ENCODE peak calls at places on chromosomes 12 and 14, in four cellular contexts. R, Y, U and L are unnamed samples.

GRCh38 chr12:55829967-55830600 is 697 bp upstream of the DNAJC14 start:
- DNase-seq in R (peak; percentile 47), Y (peak; percentile 15), U (peak; percentile 51), L (no peak)

GRCh38 chr14:100534528-100535286 is 52.5 kb downstream of the BEGAIN start:
- DNase-seq in R (peak; percentile 13), Y (no peak), U (no peak), L (peak; percentile 59)

GRCh38 chr12:77031745-77032144 is 33.6 kb downstream of the E2F7 start:
- DNase-seq in R (no peak), Y (no peak), U (no peak), L (no peak)

GRCh38 chr14:91341331-91342242 is 76.0 kb downstream of the CCDC88C start:
- DNase-seq in R (no peak), Y (no peak), U (no peak), L (no peak)

GRCh38 chr12:92175961-92176360 is 30.3 kb upstream of the BTG1 start:
- DNase-seq in R (no peak), Y (no peak), U (no peak), L (no peak)

GRCh38 chr12:55746147-55746912 is 3.4 kb downstream of the GDF11 start:
- DNase-seq in R (no peak), Y (no peak), U (no peak), L (no peak)

GRCh38 chr14:101589486-101590015 is 28.3 kb downstream of the DIO3 start:
- DNase-seq in R (no peak), Y (no peak), U (no peak), L (no peak)

GRCh38 chr12:28108599-28108998 is 81.7 kb upstream of the CCDC91 start:
- DNase-seq in R (no peak), Y (no peak), U (no peak), L (no peak)

GRCh38 chr12:29709056-29709455 is 74.7 kb downstream of the TMTC1 start:
- DNase-seq in R (no peak), Y (no peak), U (no peak), L (no peak)

GRCh38 chr14:75041613-75042012 is 9.7 kb downstream of the MLH3 start:
- DNase-seq in R (no peak), Y (no peak), U (no peak), L (no peak)

GRCh38 chr14:22232486-22232885 is 356.5 kb downstream of the DAD1 start:
- DNase-seq in R (peak; percentile 23), Y (no peak), U (no peak), L (no peak)

GRCh38 chr12:131628341-131628740 is 82.5 kb upstream of the SFSWAP start:
- DNase-seq in R (no peak), Y (no peak), U (no peak), L (no peak)

GRCh38 chr12:131631230-131631629 is 79.7 kb upstream of the SFSWAP start:
- DNase-seq in R (no peak), Y (no peak), U (no peak), L (no peak)

GRCh38 chr12:131634037-131634436 is 76.9 kb upstream of the SFSWAP start:
- DNase-seq in R (no peak), Y (no peak), U (no peak), L (no peak)

DNA sequence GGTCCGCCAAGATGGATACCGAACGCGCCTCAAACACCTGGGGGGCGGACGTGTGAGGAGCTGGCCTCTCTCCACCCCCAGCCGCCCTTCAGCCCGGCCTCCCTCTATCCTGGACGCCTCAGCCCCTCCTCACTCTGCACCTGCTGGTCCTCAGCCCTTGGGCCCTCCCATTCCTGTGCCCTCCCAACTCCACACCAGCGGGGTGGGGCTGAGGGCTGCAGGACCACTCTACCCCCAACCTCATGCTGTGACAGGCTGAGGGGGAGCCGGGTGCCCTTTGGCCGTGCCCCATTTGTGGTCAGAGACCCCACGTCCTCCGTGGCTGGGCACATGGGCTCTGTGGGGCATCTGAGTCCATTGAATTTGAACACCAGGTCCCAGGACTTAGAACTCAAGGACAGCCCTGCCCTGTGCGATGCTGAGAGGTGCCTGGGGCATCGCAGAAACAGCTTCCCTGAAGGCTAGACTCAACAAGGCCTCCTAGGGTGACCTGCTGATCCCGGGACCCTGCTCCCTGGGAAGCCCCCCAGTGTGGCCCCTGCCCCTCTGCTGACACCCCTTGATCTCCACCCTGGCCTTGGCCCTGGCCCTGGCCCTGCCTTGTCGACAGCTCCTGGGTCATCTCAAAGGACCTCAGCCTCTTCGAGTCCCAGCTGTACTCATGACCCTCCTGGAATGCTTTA is 82.0 kb upstream of the SFSWAP start:
- DNase-seq in R (no peak), Y (no peak), U (no peak), L (no peak)
- TF ChIP-seq CTCF in R (no peak), Y (no peak), U (no peak), L (no peak)

DNA sequence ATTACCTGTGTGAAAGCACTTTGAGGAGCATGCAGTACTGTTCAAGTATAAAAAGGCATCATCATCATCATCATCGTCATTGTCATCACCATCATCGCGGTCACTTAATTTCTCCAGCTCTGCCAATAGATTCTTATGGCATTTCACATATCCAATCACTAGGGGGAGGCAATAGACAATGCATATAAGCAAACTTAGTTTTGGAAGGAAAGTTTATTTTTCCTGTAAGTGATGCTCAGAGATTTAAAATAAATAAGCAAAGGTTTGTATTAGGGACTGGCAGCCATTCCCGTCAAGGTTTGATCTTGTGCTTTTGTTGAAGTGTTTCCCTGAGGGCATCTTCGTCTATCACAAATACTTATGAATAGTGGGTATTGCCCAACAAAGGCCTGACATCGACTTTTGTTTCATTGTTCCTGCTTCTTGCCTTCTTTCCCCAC is 127.4 kb downstream of the KTN1 start:
- DNase-seq in R (no peak), Y (no peak), U (no peak), L (no peak)
- TF ChIP-seq CTCF in R (peak; percentile 32), Y (no peak), U (peak; percentile 65), L (peak; percentile 84)

GRCh38 chr14:24139272-24139934 is 2.0 kb downstream of the EMC9 start:
- DNase-seq in R (no peak), Y (no peak), U (no peak), L (no peak)

GRCh38 chr14:24144451-24144850 is 2.0 kb downstream of the PSME2 start:
- DNase-seq in R (no peak), Y (no peak), U (no peak), L (no peak)

GRCh38 chr14:24138396-24139271 is 2.6 kb downstream of the PSME1 start:
- DNase-seq in R (no peak), Y (no peak), U (no peak), L (no peak)

GRCh38 chr14:24143511-24143910 is 2.1 kb upstream of the EMC9 start:
- DNase-seq in R (no peak), Y (no peak), U (no peak), L (no peak)

DNA sequence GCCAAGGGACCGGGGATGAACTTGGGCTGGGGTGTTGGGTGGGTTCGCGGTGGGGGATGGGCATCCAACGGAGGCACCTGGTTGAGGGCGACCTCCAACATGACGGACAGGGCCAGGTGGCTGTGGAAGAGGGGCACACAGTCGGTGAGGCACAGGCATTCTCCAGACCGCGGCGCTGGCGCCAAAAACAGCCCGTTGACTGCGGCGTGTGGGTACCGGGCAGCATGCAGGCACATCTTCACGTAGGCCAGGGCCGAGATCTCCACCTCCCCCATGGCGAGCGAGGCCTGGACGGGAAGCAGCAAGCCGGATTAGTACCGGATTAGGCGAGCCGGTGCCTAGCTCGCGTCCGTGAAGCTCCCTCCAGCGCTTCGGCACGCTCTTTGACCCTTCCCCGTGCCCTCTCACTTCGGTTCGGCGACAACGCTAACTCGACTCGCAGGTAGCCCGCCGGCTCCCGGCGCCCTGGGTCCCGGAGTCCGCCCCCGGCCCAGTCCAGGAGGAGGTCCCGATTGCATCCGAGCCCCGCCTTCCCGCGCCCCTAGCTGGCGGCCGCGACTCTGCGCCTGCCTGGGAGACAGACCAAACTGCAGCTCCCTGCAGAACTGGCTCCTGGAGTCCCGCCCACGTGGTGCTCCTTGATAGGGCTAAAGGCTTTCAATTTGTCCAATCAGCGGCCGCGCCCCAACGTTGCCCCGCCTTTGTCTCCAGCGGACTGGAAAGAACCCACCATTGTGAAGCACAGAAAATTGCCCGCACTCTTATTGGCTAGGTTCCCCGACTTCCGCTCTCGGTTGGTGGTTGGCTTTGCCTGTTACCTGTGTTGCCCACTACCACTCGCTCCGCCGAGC is at the start of gene EMC9:
- DNase-seq in R (peak; percentile 100), Y (peak; percentile 98), U (peak; percentile 95), L (peak; percentile 99)
- TF ChIP-seq CTCF in R (no peak), Y (no peak), U (peak; percentile 13), L (peak; percentile 72)

DNA sequence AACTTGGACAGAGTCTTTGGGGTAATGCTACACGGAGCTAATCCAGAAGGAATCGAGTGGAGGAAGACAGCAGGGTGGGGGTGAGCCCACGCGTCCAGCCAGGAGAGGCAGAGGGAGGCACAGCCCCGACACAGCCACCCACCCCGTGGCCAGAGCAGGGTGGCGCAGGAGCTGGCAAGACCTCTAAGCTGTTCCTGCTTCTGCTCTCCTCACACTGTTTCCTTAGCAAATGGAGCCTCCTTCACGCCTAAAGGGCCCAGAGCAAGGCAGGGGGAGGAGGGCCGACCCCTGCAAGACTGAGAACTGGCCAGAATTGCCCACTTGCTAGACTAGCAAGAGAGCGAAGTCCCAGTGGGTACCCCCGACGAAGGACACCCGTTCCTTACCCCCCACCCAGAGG is 91.5 kb downstream of the FBXL14 start:
- DNase-seq in R (no peak), Y (no peak), U (no peak), L (no peak)
- TF ChIP-seq CTCF in R (no peak), Y (no peak), U (no peak), L (no peak)